ENCODE peak calls at places on chromosomes 1 and 21, in eight cellular contexts. One of them, this sample, is unnamed.

GRCh38 chr1:93905734-93906133 is 3.5 kb downstream of the GCLM start:
- DNase-seq in uterus: no peak
- DNase-seq in progenitor cell of endocrine pancreas: no peak
- DNase-seq in cardiac fibroblast: peak
- DNase-seq in astrocyte: peak
- DNase-seq in osteoblast: peak
- DNase-seq in A549: no peak
- DNase-seq in glutamatergic neuron: no peak
- DNase-seq in this sample: no peak

GRCh38 chr1:220217383-220217988 is 54.8 kb downstream of the RAB3GAP2 start:
- DNase-seq in uterus: no peak
- DNase-seq in progenitor cell of endocrine pancreas: no peak
- DNase-seq in cardiac fibroblast: peak
- DNase-seq in astrocyte: no peak
- DNase-seq in osteoblast: no peak
- DNase-seq in A549: peak
- DNase-seq in glutamatergic neuron: no peak
- DNase-seq in this sample: no peak

GRCh38 chr1:168348146-168348709 is 67.6 kb downstream of the TBX19 start:
- DNase-seq in uterus: no peak
- DNase-seq in progenitor cell of endocrine pancreas: no peak
- DNase-seq in cardiac fibroblast: peak
- DNase-seq in astrocyte: no peak
- DNase-seq in osteoblast: no peak
- DNase-seq in A549: no peak
- DNase-seq in glutamatergic neuron: no peak
- DNase-seq in this sample: no peak

GRCh38 chr1:153598309-153599172 is 14.4 kb downstream of the S100A16 start:
- DNase-seq in uterus: no peak
- DNase-seq in progenitor cell of endocrine pancreas: no peak
- DNase-seq in cardiac fibroblast: peak
- DNase-seq in astrocyte: peak
- DNase-seq in osteoblast: peak
- DNase-seq in A549: no peak
- DNase-seq in glutamatergic neuron: no peak
- DNase-seq in this sample: no peak

GRCh38 chr1:27598288-27598687 is 5.7 kb downstream of the AHDC1 start:
- DNase-seq in uterus: peak
- DNase-seq in progenitor cell of endocrine pancreas: no peak
- DNase-seq in cardiac fibroblast: peak
- DNase-seq in astrocyte: no peak
- DNase-seq in osteoblast: peak
- DNase-seq in A549: no peak
- DNase-seq in glutamatergic neuron: peak
- DNase-seq in this sample: no peak

GRCh38 chr21:15775981-15776380 is 46.2 kb downstream of the USP25 start:
- DNase-seq in uterus: no peak
- DNase-seq in progenitor cell of endocrine pancreas: no peak
- DNase-seq in cardiac fibroblast: peak
- DNase-seq in astrocyte: peak
- DNase-seq in osteoblast: peak
- DNase-seq in A549: no peak
- DNase-seq in glutamatergic neuron: no peak
- DNase-seq in this sample: peak

GRCh38 chr1:221900678-221901077 is 158.8 kb upstream of the DUSP10 start:
- DNase-seq in uterus: no peak
- DNase-seq in progenitor cell of endocrine pancreas: no peak
- DNase-seq in cardiac fibroblast: no peak
- DNase-seq in astrocyte: no peak
- DNase-seq in osteoblast: no peak
- DNase-seq in A549: no peak
- DNase-seq in glutamatergic neuron: no peak
- DNase-seq in this sample: no peak

GRCh38 chr1:23083714-23084480 is 64.6 kb downstream of the KDM1A start:
- DNase-seq in uterus: peak
- DNase-seq in progenitor cell of endocrine pancreas: no peak
- DNase-seq in cardiac fibroblast: peak
- DNase-seq in astrocyte: no peak
- DNase-seq in osteoblast: peak
- DNase-seq in A549: no peak
- DNase-seq in glutamatergic neuron: no peak
- DNase-seq in this sample: no peak

GRCh38 chr1:229058111-229058551 is 212.8 kb upstream of the RAB4A start:
- DNase-seq in uterus: no peak
- DNase-seq in progenitor cell of endocrine pancreas: no peak
- DNase-seq in cardiac fibroblast: no peak
- DNase-seq in astrocyte: no peak
- DNase-seq in osteoblast: no peak
- DNase-seq in A549: no peak
- DNase-seq in glutamatergic neuron: no peak
- DNase-seq in this sample: no peak

GRCh38 chr1:44256762-44257554 is 43.7 kb downstream of the DMAP1 start:
- DNase-seq in uterus: no peak
- DNase-seq in progenitor cell of endocrine pancreas: no peak
- DNase-seq in cardiac fibroblast: no peak
- DNase-seq in astrocyte: no peak
- DNase-seq in osteoblast: no peak
- DNase-seq in A549: no peak
- DNase-seq in glutamatergic neuron: no peak
- DNase-seq in this sample: no peak

GRCh38 chr1:58443986-58444603 is 102.4 kb downstream of the OMA1 start:
- DNase-seq in uterus: no peak
- DNase-seq in progenitor cell of endocrine pancreas: no peak
- DNase-seq in cardiac fibroblast: peak
- DNase-seq in astrocyte: no peak
- DNase-seq in osteoblast: no peak
- DNase-seq in A549: no peak
- DNase-seq in glutamatergic neuron: no peak
- DNase-seq in this sample: no peak

DNA sequence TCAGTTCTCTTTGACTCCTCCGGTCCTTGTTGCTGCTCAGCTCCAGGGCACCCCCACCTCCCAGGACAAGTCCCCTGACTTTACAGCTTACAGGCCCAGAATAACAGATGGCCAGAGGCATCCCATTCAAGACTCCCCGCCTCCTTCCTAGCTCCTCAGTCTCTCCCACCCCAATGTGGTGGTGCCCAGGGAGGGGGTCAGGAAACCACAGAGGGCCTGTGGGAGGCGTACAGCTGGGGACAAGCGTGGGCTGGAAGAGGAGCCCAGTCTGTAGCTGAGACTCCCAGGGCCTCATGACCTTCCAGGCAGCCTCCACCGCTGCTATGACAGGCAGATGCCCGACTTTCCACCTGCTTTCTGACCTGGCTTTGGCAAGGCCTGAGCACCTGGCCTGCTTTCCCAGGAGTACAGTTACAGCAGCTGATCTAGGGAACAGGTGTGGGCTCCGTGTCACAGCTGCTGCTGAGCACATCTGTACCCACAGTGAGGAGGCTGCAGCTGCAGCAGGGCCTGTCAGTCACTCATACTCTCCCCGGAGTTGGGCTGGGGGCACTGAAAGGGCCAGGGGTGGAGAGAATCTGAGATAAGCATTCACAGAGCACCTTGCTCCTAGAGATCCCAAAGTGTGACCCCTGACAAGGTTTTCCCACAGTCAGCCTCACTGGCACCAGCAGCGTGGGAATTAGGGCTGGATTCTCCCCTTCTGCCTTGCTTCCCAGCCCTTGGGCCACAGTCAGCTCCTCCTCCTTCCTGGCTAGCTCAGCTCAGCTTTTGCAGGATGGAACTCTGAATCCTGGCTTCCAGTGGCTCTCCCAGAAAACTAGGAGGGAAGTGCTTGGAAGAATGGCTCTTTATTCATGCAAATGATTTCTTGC is 7.1 kb upstream of the NAV1 start:
- DNase-seq in uterus: no peak
- DNase-seq in progenitor cell of endocrine pancreas: no peak
- DNase-seq in cardiac fibroblast: no peak
- DNase-seq in astrocyte: no peak
- DNase-seq in osteoblast: peak
- DNase-seq in A549: no peak
- DNase-seq in glutamatergic neuron: no peak
- DNase-seq in this sample: no peak
- TF ChIP-seq CTCF in uterus: no peak
- TF ChIP-seq CTCF in progenitor cell of endocrine pancreas: no peak
- TF ChIP-seq CTCF in cardiac fibroblast: no peak
- TF ChIP-seq CTCF in astrocyte: no peak
- TF ChIP-seq CTCF in osteoblast: no peak
- TF ChIP-seq CTCF in A549: no peak
- TF ChIP-seq CTCF in glutamatergic neuron: no peak
- TF ChIP-seq CTCF in this sample: no peak

GRCh38 chr1:100349276-100349675 is 3.0 kb upstream of the CDC14A start:
- DNase-seq in uterus: no peak
- DNase-seq in progenitor cell of endocrine pancreas: no peak
- DNase-seq in cardiac fibroblast: no peak
- DNase-seq in astrocyte: no peak
- DNase-seq in osteoblast: no peak
- DNase-seq in A549: no peak
- DNase-seq in glutamatergic neuron: no peak
- DNase-seq in this sample: no peak

GRCh38 chr1:100353073-100353801 is 931 bp downstream of the CDC14A start:
- DNase-seq in uterus: no peak
- DNase-seq in progenitor cell of endocrine pancreas: peak
- DNase-seq in cardiac fibroblast: no peak
- DNase-seq in astrocyte: no peak
- DNase-seq in osteoblast: no peak
- DNase-seq in A549: peak
- DNase-seq in glutamatergic neuron: peak
- DNase-seq in this sample: no peak

GRCh38 chr1:100352267-100353072 is at the start of gene CDC14A:
- DNase-seq in uterus: peak
- DNase-seq in progenitor cell of endocrine pancreas: peak
- DNase-seq in cardiac fibroblast: peak
- DNase-seq in astrocyte: peak
- DNase-seq in osteoblast: peak
- DNase-seq in A549: peak
- DNase-seq in glutamatergic neuron: peak
- DNase-seq in this sample: peak

GRCh38 chr1:100350787-100351094 is 1.6 kb upstream of the CDC14A start:
- DNase-seq in uterus: no peak
- DNase-seq in progenitor cell of endocrine pancreas: no peak
- DNase-seq in cardiac fibroblast: no peak
- DNase-seq in astrocyte: no peak
- DNase-seq in osteoblast: no peak
- DNase-seq in A549: no peak
- DNase-seq in glutamatergic neuron: no peak
- DNase-seq in this sample: no peak

GRCh38 chr1:100351095-100351884 is 1.0 kb upstream of the CDC14A start:
- DNase-seq in uterus: peak
- DNase-seq in progenitor cell of endocrine pancreas: peak
- DNase-seq in cardiac fibroblast: peak
- DNase-seq in astrocyte: peak
- DNase-seq in osteoblast: peak
- DNase-seq in A549: peak
- DNase-seq in glutamatergic neuron: peak
- DNase-seq in this sample: peak
- TF ChIP-seq CTCF in uterus: peak
- TF ChIP-seq CTCF in progenitor cell of endocrine pancreas: peak
- TF ChIP-seq CTCF in cardiac fibroblast: peak
- TF ChIP-seq CTCF in astrocyte: no peak
- TF ChIP-seq CTCF in osteoblast: no peak
- TF ChIP-seq CTCF in A549: peak
- TF ChIP-seq CTCF in glutamatergic neuron: no peak
- TF ChIP-seq CTCF in this sample: peak

GRCh38 chr1:37177230-37177864 is 143.0 kb upstream of the GRIK3 start:
- DNase-seq in uterus: no peak
- DNase-seq in progenitor cell of endocrine pancreas: no peak
- DNase-seq in cardiac fibroblast: peak
- DNase-seq in astrocyte: no peak
- DNase-seq in osteoblast: no peak
- DNase-seq in A549: peak
- DNase-seq in glutamatergic neuron: peak
- DNase-seq in this sample: no peak
- TF ChIP-seq CTCF in uterus: no peak
- TF ChIP-seq CTCF in progenitor cell of endocrine pancreas: peak
- TF ChIP-seq CTCF in cardiac fibroblast: no peak
- TF ChIP-seq CTCF in astrocyte: no peak
- TF ChIP-seq CTCF in osteoblast: peak
- TF ChIP-seq CTCF in A549: peak
- TF ChIP-seq CTCF in glutamatergic neuron: peak
- TF ChIP-seq CTCF in this sample: peak

GRCh38 chr21:45406801-45407628 is 2.0 kb downstream of the COL18A1 start:
- DNase-seq in uterus: no peak
- DNase-seq in progenitor cell of endocrine pancreas: no peak
- DNase-seq in cardiac fibroblast: peak
- DNase-seq in astrocyte: no peak
- DNase-seq in osteoblast: peak
- DNase-seq in A549: no peak
- DNase-seq in glutamatergic neuron: no peak
- DNase-seq in this sample: no peak
- TF ChIP-seq CTCF in uterus: no peak
- TF ChIP-seq CTCF in progenitor cell of endocrine pancreas: no peak
- TF ChIP-seq CTCF in cardiac fibroblast: no peak
- TF ChIP-seq CTCF in astrocyte: no peak
- TF ChIP-seq CTCF in osteoblast: no peak
- TF ChIP-seq CTCF in A549: no peak
- TF ChIP-seq CTCF in glutamatergic neuron: peak
- TF ChIP-seq CTCF in this sample: no peak

DNA sequence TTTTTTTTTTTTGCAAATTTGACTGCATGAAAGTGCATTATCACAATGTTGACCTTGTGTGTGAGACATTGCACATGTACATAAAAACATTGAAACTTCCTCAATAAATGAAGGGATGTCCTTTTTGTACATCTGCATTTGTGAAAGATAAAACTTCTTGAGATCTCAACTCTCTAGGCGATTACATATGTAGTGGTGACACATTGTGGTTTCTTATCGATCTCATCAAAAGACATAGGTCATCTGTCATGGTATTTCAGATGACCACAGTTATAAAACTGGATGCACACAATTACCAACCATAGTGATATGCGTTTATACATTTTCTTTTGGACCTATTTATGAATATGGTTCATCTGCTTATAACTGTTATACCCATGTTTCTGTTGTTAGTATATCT is 35.6 kb upstream of the C21orf91 start:
- DNase-seq in uterus: no peak
- DNase-seq in progenitor cell of endocrine pancreas: no peak
- DNase-seq in cardiac fibroblast: no peak
- DNase-seq in astrocyte: peak
- DNase-seq in osteoblast: no peak
- DNase-seq in A549: no peak
- DNase-seq in glutamatergic neuron: no peak
- DNase-seq in this sample: no peak
- TF ChIP-seq CTCF in uterus: no peak
- TF ChIP-seq CTCF in progenitor cell of endocrine pancreas: no peak
- TF ChIP-seq CTCF in cardiac fibroblast: no peak
- TF ChIP-seq CTCF in astrocyte: no peak
- TF ChIP-seq CTCF in osteoblast: no peak
- TF ChIP-seq CTCF in A549: no peak
- TF ChIP-seq CTCF in glutamatergic neuron: no peak
- TF ChIP-seq CTCF in this sample: no peak

GRCh38 chr1:154878371-154879355 is 8.6 kb upstream of the KCNN3 start:
- DNase-seq in uterus: peak
- DNase-seq in progenitor cell of endocrine pancreas: peak
- DNase-seq in cardiac fibroblast: peak
- DNase-seq in astrocyte: no peak
- DNase-seq in osteoblast: peak
- DNase-seq in A549: peak
- DNase-seq in glutamatergic neuron: peak
- DNase-seq in this sample: peak
- TF ChIP-seq CTCF in uterus: peak
- TF ChIP-seq CTCF in progenitor cell of endocrine pancreas: peak
- TF ChIP-seq CTCF in cardiac fibroblast: peak
- TF ChIP-seq CTCF in astrocyte: peak
- TF ChIP-seq CTCF in osteoblast: peak
- TF ChIP-seq CTCF in A549: peak
- TF ChIP-seq CTCF in glutamatergic neuron: peak
- TF ChIP-seq CTCF in this sample: peak

GRCh38 chr1:242718967-242719366 is 194.5 kb upstream of the PLD5 start:
- DNase-seq in uterus: no peak
- DNase-seq in progenitor cell of endocrine pancreas: no peak
- DNase-seq in cardiac fibroblast: no peak
- DNase-seq in astrocyte: no peak
- DNase-seq in osteoblast: no peak
- DNase-seq in A549: no peak
- DNase-seq in glutamatergic neuron: no peak
- DNase-seq in this sample: no peak
- TF ChIP-seq CTCF in uterus: no peak
- TF ChIP-seq CTCF in progenitor cell of endocrine pancreas: no peak
- TF ChIP-seq CTCF in cardiac fibroblast: no peak
- TF ChIP-seq CTCF in astrocyte: no peak
- TF ChIP-seq CTCF in osteoblast: no peak
- TF ChIP-seq CTCF in A549: no peak
- TF ChIP-seq CTCF in glutamatergic neuron: no peak
- TF ChIP-seq CTCF in this sample: no peak

This sample was measured in AG04450.